ENCODE peak calls at places on chromosomes 12 and 14, in seven cellular contexts. T is hepatocyte, Y is PC-3, H is H9, Z is K562, R is astrocyte, P is SK-N-SH. B is an unnamed sample. For H3K4me1, the result is how much of the 10 kb centered on the place peaks cover.

GRCh38 chr14:93787465-93788306 is 599 bp downstream of the PRIMA1 start:
- DNase-seq in T (peak), Y (no peak), H (peak), Z (no peak), R (no peak), P (no peak), B (no peak)

GRCh38 chr12:65434737-65435136 is 156.3 kb downstream of the MSRB3 start:
- DNase-seq in T (no peak), Y (no peak), H (no peak), Z (no peak), R (no peak), P (no peak), B (no peak)

GRCh38 chr12:27814411-27814810 is 34.4 kb upstream of the MANSC4 start:
- DNase-seq in T (no peak), Y (no peak), H (no peak), Z (no peak), R (no peak), P (no peak), B (no peak)

GRCh38 chr14:101858791-101859537 is 97.5 kb downstream of the PPP2R5C start:
- DNase-seq in T (no peak), Y (no peak), H (no peak), Z (no peak), R (no peak), P (peak), B (no peak)

GRCh38 chr14:28143340-28143739 is 623.2 kb upstream of the FOXG1 start:
- DNase-seq in T (no peak), Y (no peak), H (no peak), Z (no peak), R (no peak), P (no peak), B (no peak)

GRCh38 chr12:48937170-48937569 is 11.9 kb upstream of the FKBP11 start:
- DNase-seq in T (no peak), Y (no peak), H (peak), Z (peak), R (no peak), P (no peak), B (peak)

GRCh38 chr14:89654998-89655397 is 238.0 kb upstream of the FOXN3 start:
- DNase-seq in T (no peak), Y (no peak), H (no peak), Z (no peak), R (peak), P (no peak), B (no peak)

GRCh38 chr14:29548948-29549370 is 378.7 kb downstream of the PRKD1 start:
- DNase-seq in T (peak), Y (peak), H (no peak), Z (peak), R (peak), P (peak), B (peak)

DNA sequence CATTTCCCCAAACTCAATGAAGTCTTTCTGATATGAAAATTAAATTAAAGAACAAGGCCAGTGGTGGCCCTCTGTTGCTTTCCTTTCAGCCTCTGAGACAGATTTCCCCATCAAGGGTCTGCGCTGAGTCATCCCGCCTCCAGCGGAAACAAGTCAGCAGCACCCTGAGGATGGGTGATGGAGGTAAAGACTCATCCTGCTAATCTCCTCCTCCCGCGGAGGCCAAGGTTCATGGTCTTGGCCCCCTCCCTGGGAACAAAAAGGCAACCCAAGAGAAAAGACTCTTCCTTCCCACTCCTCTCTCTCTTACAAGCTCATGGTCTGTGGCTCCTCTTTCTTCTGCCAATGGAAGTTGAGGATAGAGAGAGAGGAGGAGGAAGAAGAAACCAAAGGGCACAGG is 9.0 kb upstream of the NUMB start:
- DNase-seq in T (no peak), Y (no peak), H (no peak), Z (peak), R (peak), P (no peak), B (no peak)
- H3K4me1 ChIP-seq in T (under half), Y (under half), H (under half), Z (under half), R (under half), P (under half), B (under half)

GRCh38 chr12:70484464-70484863 is 118.4 kb downstream of the KCNMB4 start:
- DNase-seq in T (no peak), Y (no peak), H (no peak), Z (no peak), R (no peak), P (no peak), B (peak)

GRCh38 chr12:70485704-70486103 is 119.6 kb downstream of the KCNMB4 start:
- DNase-seq in T (no peak), Y (no peak), H (no peak), Z (no peak), R (no peak), P (no peak), B (no peak)

GRCh38 chr12:70482764-70483163 is 116.7 kb downstream of the KCNMB4 start:
- DNase-seq in T (no peak), Y (no peak), H (no peak), Z (no peak), R (no peak), P (no peak), B (peak)

GRCh38 chr12:70487440-70487839 is 121.3 kb downstream of the KCNMB4 start:
- DNase-seq in T (no peak), Y (no peak), H (no peak), Z (no peak), R (peak), P (no peak), B (peak)

DNA sequence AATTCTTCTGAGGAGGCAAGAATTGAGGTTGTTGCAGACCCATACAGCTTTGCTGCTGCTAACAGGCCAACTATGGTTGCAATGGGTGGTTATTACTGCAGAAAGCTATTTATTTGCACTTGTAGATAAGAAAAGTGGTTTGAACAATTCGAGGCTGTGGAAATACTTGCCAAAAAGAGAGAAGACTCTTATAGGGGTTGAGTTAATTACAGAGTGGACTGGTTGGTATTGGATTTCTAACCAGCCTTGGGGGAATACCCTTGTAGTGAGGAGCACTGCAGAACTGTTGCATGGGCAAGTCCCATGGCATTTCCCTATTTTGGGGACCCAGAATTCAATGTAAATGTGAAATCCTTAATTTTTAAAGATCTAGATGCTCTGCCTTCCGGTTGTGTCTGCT is 120.5 kb downstream of the KCNMB4 start:
- DNase-seq in T (no peak), Y (no peak), H (no peak), Z (no peak), R (peak), P (no peak), B (no peak)
- H3K4me2 ChIP-seq in T (no peak), Y (no peak), H (no peak), Z (no peak), R (no peak), P (no peak), B (peak)

GRCh38 chr14:91228112-91229004 is 16.1 kb downstream of the GPR68 start:
- DNase-seq in T (no peak), Y (peak), H (peak), Z (peak), R (peak), P (no peak), B (no peak)
- H2AFZ ChIP-seq in T (no peak), Y (peak), H (no peak), Z (no peak), R (peak), P (no peak), B (no peak)

GRCh38 chr14:95482967-95483842 is 33.2 kb downstream of the SYNE3 start:
- DNase-seq in T (peak), Y (peak), H (no peak), Z (no peak), R (peak), P (no peak), B (no peak)
- H3K4me1 ChIP-seq in T (under half), Y (under half), H (under half), Z (under half), R (under half), P (under half), B (under half)

GRCh38 chr12:124441443-124442190 is 125.8 kb downstream of the NCOR2 start:
- DNase-seq in T (no peak), Y (peak), H (no peak), Z (peak), R (peak), P (no peak), B (no peak)

GRCh38 chr12:124442281-124442680 is 125.1 kb downstream of the NCOR2 start:
- DNase-seq in T (no peak), Y (no peak), H (no peak), Z (no peak), R (no peak), P (no peak), B (no peak)

GRCh38 chr12:124440031-124440626 is 127.3 kb downstream of the NCOR2 start:
- DNase-seq in T (no peak), Y (no peak), H (no peak), Z (no peak), R (no peak), P (no peak), B (no peak)

GRCh38 chr12:124442772-124443445 is 124.5 kb downstream of the NCOR2 start:
- DNase-seq in T (no peak), Y (no peak), H (no peak), Z (no peak), R (peak), P (no peak), B (no peak)

GRCh38 chr12:124440841-124441381 is 126.5 kb downstream of the NCOR2 start:
- DNase-seq in T (no peak), Y (peak), H (no peak), Z (no peak), R (no peak), P (no peak), B (no peak)
- H3K4me2 ChIP-seq in T (no peak), Y (peak), H (no peak), Z (no peak), R (peak), P (peak), B (no peak)

GRCh38 chr14:68395585-68395984 is 397.3 kb downstream of the ZFP36L1 start:
- DNase-seq in T (no peak), Y (no peak), H (no peak), Z (no peak), R (peak), P (no peak), B (no peak)

GRCh38 chr14:68393178-68393763 is 399.6 kb downstream of the ZFP36L1 start:
- DNase-seq in T (no peak), Y (no peak), H (no peak), Z (no peak), R (no peak), P (no peak), B (no peak)

GRCh38 chr14:68394113-68394718 is 398.7 kb downstream of the ZFP36L1 start:
- DNase-seq in T (no peak), Y (no peak), H (no peak), Z (no peak), R (peak), P (no peak), B (no peak)

GRCh38 chr14:68396411-68396930 is 396.4 kb downstream of the ZFP36L1 start:
- DNase-seq in T (no peak), Y (no peak), H (no peak), Z (no peak), R (peak), P (no peak), B (no peak)

GRCh38 chr14:68394719-68395117 is 398.1 kb downstream of the ZFP36L1 start:
- DNase-seq in T (no peak), Y (no peak), H (peak), Z (no peak), R (no peak), P (no peak), B (no peak)
- H2AFZ ChIP-seq in T (no peak), Y (no peak), H (no peak), Z (no peak), R (peak), P (no peak), B (no peak)

DNA sequence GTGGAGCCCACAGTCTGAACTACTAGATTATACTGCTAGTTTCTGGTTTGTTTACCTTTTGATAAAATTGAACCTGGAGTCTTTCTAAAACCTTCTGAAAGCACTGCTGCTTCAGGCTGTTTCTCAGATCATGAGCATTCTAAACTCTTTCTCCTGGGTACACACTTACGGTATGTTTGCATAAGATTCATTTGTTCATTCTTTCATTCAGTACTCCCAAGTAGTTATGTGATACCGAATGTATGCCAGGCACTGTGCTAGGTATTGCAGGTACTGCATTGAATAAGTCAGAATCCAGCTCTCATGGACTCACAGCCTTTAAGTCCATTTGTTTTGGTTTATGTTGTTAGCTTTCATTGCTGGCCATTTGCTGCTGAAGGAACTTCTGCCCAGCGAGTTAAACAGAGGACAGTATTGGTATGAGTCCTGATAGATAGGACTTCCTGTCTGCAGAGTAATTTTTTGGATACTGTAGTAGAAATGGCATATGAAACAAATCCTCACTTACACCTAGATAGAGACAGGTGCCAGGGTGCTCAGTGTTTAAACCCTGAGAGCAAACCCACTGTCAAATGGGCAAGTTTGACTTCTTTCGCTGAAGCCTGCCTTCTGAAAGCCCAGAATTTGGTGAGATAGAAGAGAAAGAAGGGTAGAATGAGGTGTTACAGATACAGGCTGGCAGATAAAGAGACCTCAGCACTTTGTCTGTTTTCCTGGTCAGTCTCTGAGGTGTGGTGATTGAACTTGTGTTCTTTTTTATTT is 2.1 kb downstream of the SUSD6 start:
- DNase-seq in T (no peak), Y (no peak), H (no peak), Z (no peak), R (no peak), P (no peak), B (peak)
- H3K4me1 ChIP-seq in T (half or more), Y (under half), H (under half), Z (half or more), R (under half), P (under half), B (half or more)

DNA sequence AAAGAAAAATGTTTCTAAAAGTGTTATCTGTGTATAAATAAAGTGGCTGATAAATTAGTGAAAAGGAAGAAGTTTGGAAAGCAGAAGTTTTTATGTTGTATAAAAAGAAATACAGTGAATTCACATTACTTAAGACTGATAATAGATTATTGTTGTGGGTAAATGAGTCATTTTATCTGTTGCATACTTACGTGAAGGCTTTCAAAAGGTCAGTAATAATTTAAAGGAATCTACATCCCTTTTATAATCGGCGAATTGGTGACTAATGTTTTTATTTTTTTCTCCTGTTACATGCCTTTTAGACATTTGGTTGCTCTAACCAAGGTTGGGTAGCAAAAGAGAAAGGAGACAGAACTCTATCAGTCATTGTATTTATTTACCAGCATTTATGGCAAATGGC is 155.9 kb downstream of the SLC41A2 start:
- DNase-seq in T (no peak), Y (peak), H (no peak), Z (no peak), R (peak), P (no peak), B (no peak)
- H3K4me2 ChIP-seq in T (no peak), Y (peak), H (no peak), Z (no peak), R (peak), P (peak), B (no peak)

GRCh38 chr14:60585676-60586075 is 63.6 kb downstream of the SIX1 start:
- DNase-seq in T (no peak), Y (no peak), H (no peak), Z (no peak), R (no peak), P (no peak), B (no peak)
- H2AFZ ChIP-seq in T (no peak), Y (no peak), H (no peak), Z (no peak), R (no peak), P (no peak), B (no peak)

DNA sequence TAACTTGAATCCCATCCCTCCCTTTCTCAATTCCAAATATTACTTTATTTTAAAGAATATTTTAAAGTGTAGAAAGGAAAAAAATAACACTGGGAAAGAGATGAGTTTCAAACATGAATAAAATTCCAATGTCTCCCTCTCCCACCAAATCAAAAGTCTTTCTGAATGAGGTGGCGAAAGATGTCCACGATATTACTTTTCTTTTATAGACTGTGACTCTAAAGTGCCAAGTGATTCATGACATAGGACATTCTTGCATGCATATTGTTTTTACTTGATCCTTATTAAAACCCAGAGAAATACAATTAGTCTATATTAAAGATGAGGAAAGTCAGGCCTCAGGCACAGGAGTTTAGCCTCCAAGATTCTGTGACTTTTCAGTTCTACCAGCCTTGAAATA is 16.0 kb upstream of the LUM start:
- DNase-seq in T (no peak), Y (peak), H (no peak), Z (no peak), R (no peak), P (no peak), B (no peak)
- H3K4me1 ChIP-seq in T (under half), Y (under half), H (under half), Z (under half), R (under half), P (under half), B (under half)

B was measured in Karpas-422.